ENCODE peak calls at places on chromosomes 7 and 10, in five cellular contexts. I is left ventricle myocardium inferior, Y is transverse colon, D is substantia nigra, S is tibial nerve. E is an unnamed sample.

GRCh38 chr7:148747274-148747673 is 48.6 kb downstream of the CUL1 start:
- DNase-seq in I (no peak), Y (no peak), D (no peak), S (no peak), E (no peak)

GRCh38 chr7:133300811-133301210 is 47.9 kb downstream of the EXOC4 start:
- DNase-seq in I (no peak), Y (no peak), D (no peak), S (no peak), E (no peak)

GRCh38 chr10:118253397-118253796 is 88.7 kb downstream of the FAM204A start:
- DNase-seq in I (no peak), Y (no peak), D (no peak), S (no peak), E (no peak)

GRCh38 chr10:101467286-101467770 is 113.4 kb downstream of the BTRC start:
- DNase-seq in I (no peak), Y (no peak), D (no peak), S (peak), E (peak)

GRCh38 chr10:75662715-75663114 is 231.3 kb downstream of the LRMDA start:
- DNase-seq in I (peak), Y (peak), D (no peak), S (peak), E (no peak)

GRCh38 chr7:67593807-67594206 is 597.2 kb downstream of the TYW1 start:
- DNase-seq in I (no peak), Y (no peak), D (no peak), S (no peak), E (no peak)

GRCh38 chr10:90813592-90814365 is 44.1 kb downstream of the HTR7 start:
- DNase-seq in I (no peak), Y (no peak), D (no peak), S (no peak), E (no peak)

GRCh38 chr7:4134631-4135030 is 547.5 kb upstream of the FOXK1 start:
- DNase-seq in I (no peak), Y (no peak), D (no peak), S (no peak), E (no peak)

GRCh38 chr7:22147113-22147512 is 201.4 kb upstream of the CDCA7L start:
- DNase-seq in I (no peak), Y (no peak), D (no peak), S (no peak), E (no peak)

GRCh38 chr10:124802313-124802675 is 675 bp downstream of the ABRAXAS2 start:
- DNase-seq in I (no peak), Y (no peak), D (no peak), S (no peak), E (no peak)

GRCh38 chr10:102642553-102643345 is 1.5 kb upstream of the TRIM8 start:
- DNase-seq in I (peak), Y (peak), D (peak), S (peak), E (no peak)

GRCh38 chr7:148944935-148945934 is 61.1 kb upstream of the EZH2 start:
- DNase-seq in I (no peak), Y (no peak), D (no peak), S (no peak), E (no peak)

GRCh38 chr7:114533151-114533550 is 118.5 kb downstream of the FOXP2 start:
- DNase-seq in I (no peak), Y (no peak), D (no peak), S (no peak), E (no peak)

GRCh38 chr10:59333731-59334130 is 28.6 kb downstream of the FAM13C start:
- DNase-seq in I (no peak), Y (no peak), D (no peak), S (no peak), E (no peak)

GRCh38 chr10:128956149-128956548 is 510.9 kb upstream of the MGMT start:
- DNase-seq in I (no peak), Y (no peak), D (no peak), S (no peak), E (no peak)
- H3K27ac ChIP-seq in I (no peak), Y (no peak), D (no peak), S (no peak), E (no peak)

DNA sequence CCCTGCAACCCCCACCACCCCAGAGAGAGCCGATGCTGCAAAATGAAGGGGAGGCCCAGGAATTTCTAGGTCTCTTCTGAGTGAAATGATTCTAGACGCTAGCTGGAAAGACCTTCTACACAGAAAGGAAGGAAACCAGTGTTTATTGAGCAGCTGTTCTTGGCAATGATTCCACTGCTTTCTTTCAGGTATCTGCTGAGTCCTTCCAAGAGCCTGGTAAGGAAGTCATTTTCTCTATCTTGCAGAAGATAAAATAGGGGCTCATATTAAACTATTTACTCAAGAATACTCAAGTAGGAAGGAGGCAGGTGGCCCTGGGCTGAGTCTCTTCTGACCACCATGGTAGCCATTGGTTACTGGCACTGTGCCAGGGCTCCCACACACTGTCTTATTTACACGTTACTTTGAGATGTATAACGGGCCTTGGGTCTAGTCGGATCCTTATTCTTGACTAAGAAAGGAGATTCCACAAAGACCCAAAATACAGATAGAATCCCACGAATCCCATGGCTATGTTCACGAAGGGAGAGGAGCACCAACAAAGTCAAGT is 112.1 kb downstream of the GALNT11 start:
- DNase-seq in I (no peak), Y (no peak), D (no peak), S (no peak), E (no peak)
- H3K27ac ChIP-seq in I (peak), Y (peak), D (no peak), S (peak), E (no peak)

GRCh38 chr7:27314111-27314510 is 71.5 kb downstream of the EVX1 start:
- DNase-seq in I (no peak), Y (no peak), D (no peak), S (no peak), E (peak)

GRCh38 chr7:27312820-27313219 is 70.2 kb downstream of the EVX1 start:
- DNase-seq in I (no peak), Y (no peak), D (no peak), S (no peak), E (no peak)

DNA sequence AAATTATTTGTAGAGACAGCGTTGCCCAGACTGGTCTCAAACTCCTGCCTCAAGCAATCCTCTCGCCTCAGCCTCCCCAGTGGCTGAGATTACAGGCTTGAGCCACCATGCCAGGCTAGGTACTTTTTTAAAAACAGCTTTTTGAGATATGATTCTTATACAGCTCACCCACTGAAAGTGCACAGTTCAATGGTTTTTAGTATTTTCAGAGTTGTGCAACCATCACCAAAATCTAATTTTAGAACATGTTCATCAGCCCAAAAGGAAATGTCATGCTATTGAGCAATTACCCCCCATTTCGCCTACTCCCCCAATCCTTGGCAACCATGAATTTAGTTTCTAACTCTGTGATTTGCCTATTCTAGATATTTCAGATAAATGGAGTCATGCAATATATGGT is 73.7 kb downstream of the EVX1 start:
- DNase-seq in I (no peak), Y (no peak), D (no peak), S (no peak), E (no peak)
- H3K27ac ChIP-seq in I (no peak), Y (no peak), D (no peak), S (no peak), E (no peak)

DNA sequence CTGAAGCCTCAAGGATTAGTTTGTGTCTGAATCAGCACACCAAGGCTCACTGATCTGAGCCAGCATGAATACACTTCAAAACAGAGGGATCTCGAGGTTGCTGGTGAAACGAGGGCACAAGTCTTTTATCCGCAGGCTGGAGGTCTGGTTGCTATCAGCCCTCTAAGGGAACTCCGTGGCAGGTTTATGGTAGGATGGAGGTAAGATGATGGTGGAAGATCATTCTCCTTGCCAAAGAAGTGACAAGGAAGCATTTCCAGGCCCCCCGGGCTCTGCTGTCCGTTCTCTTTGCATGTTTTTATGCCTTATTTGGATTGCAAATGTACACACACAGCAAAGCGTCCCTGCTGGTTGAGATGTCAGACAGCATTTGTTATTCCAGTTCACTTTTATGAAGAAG is 268.3 kb downstream of the ARHGAP12 start:
- DNase-seq in I (no peak), Y (peak), D (no peak), S (no peak), E (no peak)
- H3K27ac ChIP-seq in I (no peak), Y (peak), D (no peak), S (no peak), E (no peak)

GRCh38 chr10:77386365-77386764 is 251.2 kb downstream of the KCNMA1 start:
- DNase-seq in I (no peak), Y (no peak), D (no peak), S (no peak), E (no peak)
- H3K27ac ChIP-seq in I (no peak), Y (peak), D (no peak), S (no peak), E (peak)

GRCh38 chr7:73870041-73870492 is 9.1 kb downstream of the TMEM270 start:
- DNase-seq in I (no peak), Y (no peak), D (no peak), S (no peak), E (no peak)

GRCh38 chr7:73871163-73872011 is 10.4 kb downstream of the TMEM270 start:
- DNase-seq in I (peak), Y (peak), D (no peak), S (no peak), E (no peak)

GRCh38 chr7:73869011-73869785 is 8.2 kb downstream of the TMEM270 start:
- DNase-seq in I (no peak), Y (no peak), D (no peak), S (no peak), E (no peak)

GRCh38 chr7:73876361-73876760 is 15.4 kb downstream of the TMEM270 start:
- DNase-seq in I (no peak), Y (no peak), D (no peak), S (no peak), E (no peak)

GRCh38 chr7:73872056-73872908 is 11.3 kb downstream of the TMEM270 start:
- DNase-seq in I (no peak), Y (no peak), D (no peak), S (no peak), E (no peak)
- H3K27ac ChIP-seq in I (no peak), Y (no peak), D (no peak), S (no peak), E (no peak)

GRCh38 chr10:88980247-88980646 is 10.4 kb upstream of the FAS start:
- DNase-seq in I (no peak), Y (no peak), D (no peak), S (no peak), E (no peak)

GRCh38 chr10:88981435-88981834 is 9.2 kb upstream of the FAS start:
- DNase-seq in I (no peak), Y (no peak), D (no peak), S (no peak), E (no peak)

GRCh38 chr10:88982360-88982759 is 8.2 kb upstream of the FAS start:
- DNase-seq in I (no peak), Y (no peak), D (no peak), S (no peak), E (no peak)

GRCh38 chr10:88979603-88980002 is 11.0 kb upstream of the FAS start:
- DNase-seq in I (no peak), Y (no peak), D (no peak), S (no peak), E (no peak)

DNA sequence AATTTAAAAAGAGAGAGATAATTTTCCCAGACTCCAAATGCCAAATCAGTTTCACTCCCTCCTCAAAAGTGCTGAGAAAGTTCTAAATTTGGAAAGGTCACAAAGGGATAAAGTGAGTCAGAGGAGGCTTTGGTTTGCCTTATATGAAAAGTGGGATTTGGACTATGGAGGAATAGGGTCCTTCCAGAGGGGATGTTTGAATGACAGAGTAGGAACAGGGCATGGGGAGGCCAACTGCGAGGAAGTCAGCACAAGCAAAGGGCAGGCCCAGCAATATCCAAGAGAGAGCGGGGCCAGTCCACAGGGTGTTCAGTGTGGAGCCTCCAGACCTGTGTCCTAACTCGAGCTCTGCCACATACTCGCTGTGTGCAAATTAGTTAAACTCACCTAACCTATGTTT is 9.8 kb upstream of the FAS start:
- DNase-seq in I (no peak), Y (no peak), D (no peak), S (no peak), E (no peak)
- H3K27ac ChIP-seq in I (peak), Y (peak), D (no peak), S (peak), E (no peak)

E was measured in epithelial cell of prostate.